ENCODE peak calls at places on chromosomes 5 and 9, in eight cellular contexts. L is stomach, E is sigmoid colon, U is testis, I is A549, Z is GM12892, X is tibial nerve, O is IMR-90. D is an unnamed sample.
A peak's percentile ranks its signal among the peaks of the same experiment; 100 is the strongest.

GRCh38 chr5:109455598-109456096 is 45.9 kb upstream of the PJA2 start:
- DNase-seq in L (no peak), E (no peak), U (peak; percentile 30), I (peak; percentile 66), Z (peak; percentile 26), X (no peak), O (peak; percentile 98), D (peak; percentile 29)

GRCh38 chr9:104934686-104935413 is 6.9 kb upstream of the ABCA1 start:
- DNase-seq in L (no peak), E (no peak), U (no peak), I (no peak), Z (no peak), X (no peak), O (peak; percentile 15), D (no peak)

GRCh38 chr5:62582198-62582597 is 3.6 kb downstream of the LRRC70 start:
- DNase-seq in L (no peak), E (no peak), U (no peak), I (no peak), Z (no peak), X (no peak), O (no peak), D (no peak)

GRCh38 chr5:171540865-171541264 is 121.4 kb downstream of the FGF18 start:
- DNase-seq in L (no peak), E (no peak), U (no peak), I (no peak), Z (no peak), X (no peak), O (no peak), D (no peak)

GRCh38 chr9:70435948-70436347 is 21.5 kb upstream of the KLF9 start:
- DNase-seq in L (no peak), E (no peak), U (no peak), I (no peak), Z (no peak), X (no peak), O (peak; percentile 82), D (no peak)

GRCh38 chr9:25964239-25964638 is 286.0 kb upstream of the TUSC1 start:
- DNase-seq in L (no peak), E (no peak), U (peak; percentile 75), I (peak; percentile 82), Z (no peak), X (no peak), O (peak; percentile 82), D (no peak)

GRCh38 chr9:16121593-16121992 is 568.8 kb downstream of the CCDC171 start:
- DNase-seq in L (no peak), E (no peak), U (no peak), I (no peak), Z (no peak), X (no peak), O (peak; percentile 56), D (no peak)

GRCh38 chr5:26889810-26890209 is 148.6 kb downstream of the CDH9 start:
- DNase-seq in L (no peak), E (no peak), U (no peak), I (no peak), Z (no peak), X (no peak), O (no peak), D (peak; percentile 0)

GRCh38 chr9:96587916-96588315 is 31.7 kb downstream of the CDC14B start:
- DNase-seq in L (no peak), E (no peak), U (no peak), I (no peak), Z (no peak), X (no peak), O (no peak), D (no peak)

GRCh38 chr9:121499427-121500164 is at the start of gene GGTA1:
- DNase-seq in L (peak; percentile 58), E (peak; percentile 80), U (peak; percentile 51), I (peak; percentile 33), Z (peak; percentile 35), X (peak; percentile 35), O (peak; percentile 50), D (peak; percentile 36)

GRCh38 chr5:10564838-10565784 is 1.2 kb downstream of the ANKRD33B start:
- DNase-seq in L (no peak), E (no peak), U (no peak), I (no peak), Z (no peak), X (no peak), O (no peak), D (no peak)
- TF ChIP-seq POLR2A in L (no peak), E (no peak), U (no peak), I (no peak), Z (no peak), X (no peak), O (no peak), D (no peak)

DNA sequence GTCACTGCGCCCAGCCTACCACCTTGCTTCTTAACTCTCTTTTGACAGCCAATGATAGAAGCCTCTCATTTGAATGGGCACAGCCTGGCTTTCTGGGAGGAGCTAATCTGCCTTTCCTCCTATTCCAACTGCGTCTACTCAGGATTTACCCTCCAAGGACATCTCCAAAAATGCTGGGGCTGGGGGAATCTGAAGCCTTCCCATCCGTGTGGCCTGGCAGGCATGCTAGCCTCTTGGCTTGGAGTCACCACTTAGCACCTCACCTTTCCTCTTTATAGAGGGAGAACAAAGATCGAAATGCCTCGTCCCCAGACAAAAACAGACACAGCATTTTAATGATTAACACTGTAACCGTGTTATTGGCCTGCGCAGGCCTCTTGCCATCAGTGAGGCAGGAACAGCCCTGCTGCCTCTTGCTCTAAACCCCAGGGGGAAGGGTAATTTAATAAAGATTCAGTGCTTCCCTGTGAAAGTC is 108.2 kb upstream of the KLF4 start:
- DNase-seq in L (no peak), E (no peak), U (no peak), I (no peak), Z (no peak), X (no peak), O (no peak), D (no peak)
- TF ChIP-seq POLR2A in L (no peak), E (no peak), U (no peak), I (no peak), Z (no peak), X (no peak), O (no peak), D (no peak)

GRCh38 chr5:172769598-172770373 is 1.2 kb downstream of the DUSP1 start:
- DNase-seq in L (no peak), E (peak; percentile 84), U (peak; percentile 46), I (peak; percentile 62), Z (no peak), X (no peak), O (peak; percentile 51), D (no peak)

GRCh38 chr5:172769324-172769597 is 1.7 kb downstream of the DUSP1 start:
- DNase-seq in L (no peak), E (no peak), U (no peak), I (no peak), Z (no peak), X (no peak), O (no peak), D (no peak)

GRCh38 chr5:172768098-172768572 is 2.9 kb downstream of the DUSP1 start:
- DNase-seq in L (no peak), E (no peak), U (no peak), I (no peak), Z (no peak), X (no peak), O (no peak), D (no peak)

GRCh38 chr5:172770374-172770674 is 671 bp downstream of the DUSP1 start:
- DNase-seq in L (no peak), E (no peak), U (peak; percentile 47), I (no peak), Z (no peak), X (no peak), O (no peak), D (peak; percentile 51)

DNA sequence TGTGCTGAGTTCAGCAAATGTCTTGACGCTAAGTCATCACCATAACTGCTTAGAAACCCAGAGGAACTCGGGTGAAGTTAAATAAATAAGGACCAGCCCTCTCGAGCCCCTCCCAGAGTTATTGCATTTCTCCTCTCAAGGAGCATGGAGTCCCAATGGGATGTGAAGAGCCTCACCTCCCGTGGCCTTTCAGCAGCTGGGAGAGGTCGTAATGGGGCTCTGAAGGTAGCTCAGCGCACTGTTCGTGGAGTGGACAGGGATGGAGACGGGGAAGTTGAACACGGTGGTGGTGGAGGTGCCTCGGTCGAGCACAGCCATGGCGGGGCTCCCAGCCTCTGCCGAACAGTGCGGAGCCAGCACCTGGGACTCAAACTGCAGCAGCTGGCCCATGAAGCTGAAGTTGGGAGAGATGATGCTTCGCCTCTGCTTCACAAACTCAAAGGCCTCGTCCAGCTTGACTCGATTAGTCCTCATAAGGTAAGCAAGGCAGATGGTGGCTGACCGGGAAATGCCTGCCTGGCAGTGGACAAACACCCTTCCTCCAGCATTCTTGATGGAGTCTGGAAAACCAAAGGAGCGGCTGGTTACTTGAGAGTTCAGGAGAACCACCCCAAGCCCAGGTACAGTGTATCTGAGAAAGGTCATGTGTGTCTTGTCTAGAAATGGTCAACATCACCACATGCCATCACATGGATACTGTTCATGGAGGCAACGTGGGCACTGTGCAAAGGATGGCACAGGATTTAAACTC is 2.2 kb downstream of the DUSP1 start:
- DNase-seq in L (peak; percentile 52), E (no peak), U (no peak), I (peak; percentile 74), Z (no peak), X (no peak), O (peak; percentile 72), D (no peak)
- TF ChIP-seq POLR2A in L (no peak), E (peak; percentile 0), U (no peak), I (peak; percentile 36), Z (no peak), X (peak; percentile 33), O (no peak), D (no peak)

GRCh38 chr9:35603986-35604577 is 980 bp upstream of the TESK1 start:
- DNase-seq in L (peak; percentile 100), E (peak; percentile 100), U (peak; percentile 100), I (peak; percentile 100), Z (peak; percentile 96), X (peak; percentile 99), O (peak; percentile 99), D (peak; percentile 92)

GRCh38 chr9:35603506-35603985 is 1.5 kb upstream of the TESK1 start:
- DNase-seq in L (peak; percentile 56), E (peak; percentile 95), U (peak; percentile 70), I (no peak), Z (no peak), X (peak; percentile 58), O (peak; percentile 86), D (no peak)

GRCh38 chr9:35606138-35606504 is 1.1 kb downstream of the TESK1 start:
- DNase-seq in L (no peak), E (peak; percentile 65), U (no peak), I (peak; percentile 20), Z (no peak), X (no peak), O (no peak), D (no peak)

GRCh38 chr9:35605336-35606137 is 475 bp downstream of the TESK1 start:
- DNase-seq in L (no peak), E (peak; percentile 75), U (peak; percentile 38), I (no peak), Z (peak; percentile 45), X (no peak), O (no peak), D (peak; percentile 60)

DNA sequence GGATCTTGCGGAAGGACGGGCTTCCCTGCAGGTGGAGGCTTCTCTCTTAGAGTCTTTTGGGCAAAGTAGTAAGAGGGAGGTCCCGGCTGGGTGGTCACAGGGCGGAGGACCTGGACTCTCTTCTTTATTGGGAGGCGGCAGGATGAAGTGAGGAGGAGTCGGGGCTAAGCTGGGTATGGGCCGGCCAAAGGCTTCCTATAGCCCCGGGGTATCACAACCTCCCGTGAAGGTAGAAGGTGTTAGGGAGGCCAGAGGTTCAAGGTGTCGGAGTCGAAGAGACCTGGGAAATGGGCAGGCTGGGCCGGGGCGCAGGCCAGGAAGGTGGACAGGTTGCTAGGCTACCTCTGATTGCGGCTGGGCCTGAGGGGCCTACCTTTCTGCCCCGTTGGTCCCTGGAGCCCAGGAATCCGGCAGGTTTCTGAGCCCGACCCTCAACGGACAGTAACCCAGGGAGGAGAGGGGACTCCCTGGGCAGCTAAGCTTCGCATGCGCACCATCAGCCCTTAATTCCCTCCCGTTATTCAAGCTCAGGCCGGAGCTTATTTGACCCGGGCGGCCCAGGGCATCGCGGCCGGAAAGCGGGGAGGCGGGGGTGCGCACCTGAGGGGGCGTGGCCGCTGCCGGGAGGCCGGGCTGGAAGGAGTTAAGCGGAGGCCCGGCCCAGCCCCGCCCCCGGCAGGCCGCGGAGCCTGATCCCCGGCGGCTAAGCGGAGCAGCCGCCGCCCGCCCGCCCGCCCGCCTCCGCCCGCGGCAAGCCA is at the start of gene TESK1:
- DNase-seq in L (peak; percentile 89), E (peak; percentile 86), U (peak; percentile 76), I (peak; percentile 87), Z (peak; percentile 94), X (no peak), O (peak; percentile 34), D (peak; percentile 94)
- TF ChIP-seq POLR2A in L (no peak), E (no peak), U (no peak), I (peak; percentile 16), Z (no peak), X (no peak), O (no peak), D (no peak)

D was measured in GM12891.